ENCODE peak calls at places on chromosomes 16 and 17, in four cellular contexts. D is IMR-90, H is fibroblast of pulmonary artery, Y is ACHN. V is an unnamed sample.

GRCh38 chr16:82337355-82337754 is 167.3 kb upstream of the MPHOSPH6 start:
- DNase-seq in D (no peak), H (no peak), Y (no peak), V (no peak)

GRCh38 chr17:17691468-17692263 is 10.4 kb downstream of the RAI1 start:
- DNase-seq in D (no peak), Y (no peak), H (no peak), V (peak)

GRCh38 chr17:17783825-17784598 is 52.8 kb downstream of the SREBF1 start:
- DNase-seq in Y (no peak), D (no peak), H (peak), V (peak)

GRCh38 chr16:14289692-14290340 is 218.7 kb downstream of the MRTFB start:
- DNase-seq in D (peak), Y (peak), H (peak), V (peak)

GRCh38 chr16:69107311-69107962 is 2.0 kb downstream of the HAS3 start:
- DNase-seq in H (no peak), D (no peak), Y (peak), V (peak)

GRCh38 chr17:38569701-38570512 is 35.8 kb downstream of the SRCIN1 start:
- DNase-seq in Y (no peak), D (no peak), H (no peak), V (no peak)

GRCh38 chr16:84603115-84603816 is 14.6 kb downstream of the COTL1 start:
- DNase-seq in D (peak), H (peak), Y (peak), V (peak)

GRCh38 chr16:57379579-57379978 is 7.3 kb downstream of the CX3CL1 start:
- DNase-seq in D (no peak), H (no peak), Y (no peak), V (no peak)

GRCh38 chr16:55832788-55833583 is at the start of gene CES1:
- DNase-seq in H (no peak), Y (no peak), D (no peak), V (peak)

GRCh38 chr17:81957691-81958432 is 3.1 kb downstream of the NOTUM start:
- DNase-seq in H (no peak), Y (no peak), D (no peak), V (no peak)

GRCh38 chr16:65910291-65910690 is 456.2 kb upstream of the CDH5 start:
- DNase-seq in Y (no peak), D (no peak), H (no peak), V (no peak)

GRCh38 chr17:16922386-16923096 is 49.4 kb downstream of the TNFRSF13B start:
- DNase-seq in Y (peak), H (no peak), D (peak), V (no peak)

GRCh38 chr17:64343071-64343774 is 47.4 kb downstream of the PECAM1 start:
- DNase-seq in H (no peak), Y (no peak), D (no peak), V (no peak)

GRCh38 chr16:72787519-72788268 is 260.2 kb downstream of the ZFHX3 start:
- DNase-seq in D (peak), Y (peak), H (peak), V (peak)

GRCh38 chr17:4777969-4778760 is 6.5 kb downstream of the TM4SF5 start:
- DNase-seq in H (no peak), Y (no peak), D (peak), V (no peak)

GRCh38 chr17:82436601-82437324 is 13.8 kb downstream of the CYBC1 start:
- DNase-seq in Y (no peak), H (no peak), D (no peak), V (no peak)

GRCh38 chr16:60651351-60651750 is 1384.9 kb downstream of the CDH8 start:
- DNase-seq in D (no peak), H (no peak), Y (no peak), V (no peak)

GRCh38 chr16:55488306-55488705 is 9.3 kb downstream of the MMP2 start:
- DNase-seq in Y (no peak), H (no peak), D (no peak), V (no peak)

GRCh38 chr16:11783319-11784047 is 13.6 kb downstream of the ZC3H7A start:
- DNase-seq in Y (peak), D (peak), H (peak), V (no peak)

GRCh38 chr16:425740-426114 is 278 bp downstream of the RAB11FIP3 start:
- DNase-seq in H (no peak), Y (no peak), D (no peak), V (no peak)

GRCh38 chr16:56841233-56841632 is 23.8 kb upstream of the SLC12A3 start:
- DNase-seq in H (peak), D (peak), Y (no peak), V (no peak)

GRCh38 chr16:923184-923583 is 47.6 kb downstream of the LMF1 start:
- DNase-seq in D (no peak), Y (no peak), H (no peak), V (no peak)

GRCh38 chr16:83253526-83253925 is 554.3 kb upstream of the HSBP1 start:
- DNase-seq in Y (no peak), D (no peak), H (no peak), V (no peak)

GRCh38 chr17:38733315-38734234 is 3.4 kb downstream of the CISD3 start:
- DNase-seq in Y (peak), D (no peak), H (no peak), V (no peak)

GRCh38 chr17:75124041-75124818 is 7.3 kb downstream of the NT5C start:
- DNase-seq in Y (peak), H (peak), D (peak), V (no peak)

GRCh38 chr16:79632289-79632688 is 31.8 kb upstream of the MAF start:
- DNase-seq in D (no peak), Y (no peak), H (no peak), V (no peak)

GRCh38 chr16:5446623-5447240 is 349.1 kb upstream of the EEF2KMT start:
- DNase-seq in Y (no peak), D (no peak), H (no peak), V (no peak)

GRCh38 chr17:65629234-65629690 is 67.8 kb upstream of the AXIN2 start:
- DNase-seq in Y (no peak), D (peak), H (no peak), V (no peak)

GRCh38 chr17:79156463-79157095 is 82.0 kb downstream of the ENGASE start:
- DNase-seq in H (no peak), Y (no peak), D (no peak), V (no peak)

GRCh38 chr17:44209786-44210341 is 9.6 kb downstream of the UBTF start:
- DNase-seq in Y (no peak), H (no peak), D (peak), V (no peak)

GRCh38 chr16:88196471-88197400 is 186.0 kb upstream of the ZNF469 start:
- DNase-seq in Y (no peak), H (no peak), D (no peak), V (no peak)

GRCh38 chr17:50133028-50133768 is 3.2 kb upstream of the SAMD14 start:
- DNase-seq in Y (peak), H (peak), D (peak), V (no peak)

GRCh38 chr17:62627219-62627903 is at the start of gene MRC2:
- DNase-seq in H (peak), D (peak), Y (peak), V (peak)

GRCh38 chr16:58494981-58495860 is 4.7 kb upstream of the NDRG4 start:
- DNase-seq in H (peak), Y (peak), D (peak), V (peak)

V was measured in A673.